ENCODE peak calls at places on chromosomes 5 and 9, in six cellular contexts. I is CD4-positive, alpha-beta T cell; Q is A549; C is AG09319; X is NT2/D1; W is hypothalamus. H is an unnamed sample.

GRCh38 chr5:160520609-160521391 is 99.1 kb downstream of the PTTG1 start:
- DNase-seq in Q (no peak), W (no peak), I (no peak), C (no peak), X (no peak), H (no peak)

GRCh38 chr5:141199359-141200235 is at the start of gene PCDHB11:
- DNase-seq in I (no peak), X (peak; percentile 6), Q (peak; percentile 39), C (no peak), W (no peak), H (no peak)

GRCh38 chr9:20684865-20685696 is 1.0 kb downstream of the FOCAD start:
- DNase-seq in Q (peak; percentile 33), X (no peak), I (no peak), W (no peak), C (peak; percentile 18), H (no peak)

GRCh38 chr9:121780641-121781040 is 129.2 kb downstream of the DAB2IP start:
- DNase-seq in X (no peak), I (no peak), W (no peak), Q (no peak), C (no peak), H (no peak)

GRCh38 chr5:68380071-68380470 is 164.5 kb downstream of the PIK3R1 start:
- DNase-seq in I (no peak), X (no peak), W (no peak), C (no peak), Q (no peak), H (no peak)

GRCh38 chr5:164934039-164934438 is 1428.6 kb downstream of the MAT2B start:
- DNase-seq in X (no peak), Q (peak; percentile 1), C (no peak), I (no peak), W (no peak), H (no peak)

GRCh38 chr9:107759823-107760166 is 270.2 kb upstream of the KLF4 start:
- DNase-seq in X (no peak), C (no peak), I (no peak), Q (no peak), W (no peak), H (no peak)

GRCh38 chr5:84724683-84725082 is 340.0 kb upstream of the EDIL3 start:
- DNase-seq in I (no peak), Q (no peak), W (no peak), C (no peak), X (no peak), H (no peak)

GRCh38 chr5:126437706-126438105 is 14.5 kb downstream of the GRAMD2B start:
- DNase-seq in C (no peak), Q (no peak), W (no peak), I (no peak), X (no peak), H (no peak)

GRCh38 chr5:157487358-157487757 is 27.3 kb downstream of the NIPAL4 start:
- DNase-seq in Q (no peak), C (no peak), I (no peak), W (no peak), X (no peak), H (no peak)

H was measured in 8988T.